ENCODE peak calls at places on chromosomes 5 and 9, in four cellular contexts. H, W, E and F are unnamed samples.

GRCh38 chr5:137078171-137078665 is 420.9 kb downstream of the SPOCK1 start:
- DNase-seq in H (peak; percentile 82), E (peak; percentile 52), W (no peak), F (no peak)

GRCh38 chr9:114290561-114290986 is 32.3 kb upstream of the ORM1 start:
- DNase-seq in E (no peak), W (peak; percentile 74), H (no peak), F (no peak)

GRCh38 chr5:181163487-181164075 is 16.2 kb downstream of the OR2V2 start:
- DNase-seq in E (no peak), W (no peak), H (no peak), F (peak; percentile 58)

GRCh38 chr9:136599074-136599531 is 53.3 kb upstream of the NOTCH1 start:
- DNase-seq in H (peak; percentile 75), W (no peak), E (no peak), F (no peak)

GRCh38 chr9:100411472-100412270 is 15.3 kb upstream of the MSANTD3 start:
- DNase-seq in W (peak; percentile 96), H (peak; percentile 87), E (peak; percentile 97), F (peak; percentile 91)

GRCh38 chr9:72557549-72557948 is 36.1 kb downstream of the TMC1 start:
- DNase-seq in W (no peak), H (peak; percentile 77), E (peak; percentile 96), F (no peak)

GRCh38 chr5:132422720-132423442 is 53.4 kb downstream of the SLC22A5 start:
- DNase-seq in E (peak; percentile 65), H (no peak), W (no peak), F (no peak)

GRCh38 chr9:135214706-135215105 is 127.2 kb downstream of the OLFM1 start:
- DNase-seq in H (no peak), E (no peak), W (peak; percentile 62), F (peak; percentile 43)

GRCh38 chr9:138020120-138020794 is 142.7 kb downstream of the CACNA1B start:
- DNase-seq in H (no peak), E (no peak), W (no peak), F (peak; percentile 19)

GRCh38 chr5:150584561-150585335 is 55.7 kb upstream of the SYNPO start:
- DNase-seq in H (no peak), E (no peak), W (peak; percentile 41), F (no peak)

GRCh38 chr5:178227138-178227659 is 5.4 kb downstream of the PHYKPL start:
- DNase-seq in W (no peak), E (peak; percentile 51), H (no peak), F (no peak)

GRCh38 chr5:36874465-36874864 is 2.1 kb upstream of the NIPBL start:
- DNase-seq in W (no peak), E (peak; percentile 35), H (no peak), F (no peak)

GRCh38 chr5:140214831-140215230 is 39.8 kb downstream of the CYSTM1 start:
- DNase-seq in H (peak; percentile 69), E (peak; percentile 38), W (no peak), F (no peak)

GRCh38 chr5:133286483-133286882 is 234.7 kb downstream of the HSPA4 start:
- DNase-seq in E (no peak), H (no peak), W (no peak), F (no peak)

GRCh38 chr9:21995652-21996275 is 1.2 kb downstream of the CDKN2B-AS1 start:
- DNase-seq in E (peak; percentile 84), W (peak; percentile 86), H (peak; percentile 42), F (peak; percentile 39)

GRCh38 chr5:127976991-127977717 is 106.4 kb upstream of the SLC12A2 start:
- DNase-seq in W (no peak), H (no peak), E (no peak), F (no peak)

GRCh38 chr5:52787600-52788504 is at the start of the genes ITGA1 and PELO:
- DNase-seq in E (peak; percentile 89), H (peak; percentile 65), W (peak; percentile 94), F (peak; percentile 78)

GRCh38 chr5:73633060-73633459 is 7.1 kb downstream of the ARHGEF28 start:
- DNase-seq in W (no peak), E (no peak), H (no peak), F (peak; percentile 15)

GRCh38 chr5:132000677-132001453 is 10.6 kb downstream of the ACSL6 start:
- DNase-seq in E (no peak), W (peak; percentile 17), H (no peak), F (no peak)

DNA sequence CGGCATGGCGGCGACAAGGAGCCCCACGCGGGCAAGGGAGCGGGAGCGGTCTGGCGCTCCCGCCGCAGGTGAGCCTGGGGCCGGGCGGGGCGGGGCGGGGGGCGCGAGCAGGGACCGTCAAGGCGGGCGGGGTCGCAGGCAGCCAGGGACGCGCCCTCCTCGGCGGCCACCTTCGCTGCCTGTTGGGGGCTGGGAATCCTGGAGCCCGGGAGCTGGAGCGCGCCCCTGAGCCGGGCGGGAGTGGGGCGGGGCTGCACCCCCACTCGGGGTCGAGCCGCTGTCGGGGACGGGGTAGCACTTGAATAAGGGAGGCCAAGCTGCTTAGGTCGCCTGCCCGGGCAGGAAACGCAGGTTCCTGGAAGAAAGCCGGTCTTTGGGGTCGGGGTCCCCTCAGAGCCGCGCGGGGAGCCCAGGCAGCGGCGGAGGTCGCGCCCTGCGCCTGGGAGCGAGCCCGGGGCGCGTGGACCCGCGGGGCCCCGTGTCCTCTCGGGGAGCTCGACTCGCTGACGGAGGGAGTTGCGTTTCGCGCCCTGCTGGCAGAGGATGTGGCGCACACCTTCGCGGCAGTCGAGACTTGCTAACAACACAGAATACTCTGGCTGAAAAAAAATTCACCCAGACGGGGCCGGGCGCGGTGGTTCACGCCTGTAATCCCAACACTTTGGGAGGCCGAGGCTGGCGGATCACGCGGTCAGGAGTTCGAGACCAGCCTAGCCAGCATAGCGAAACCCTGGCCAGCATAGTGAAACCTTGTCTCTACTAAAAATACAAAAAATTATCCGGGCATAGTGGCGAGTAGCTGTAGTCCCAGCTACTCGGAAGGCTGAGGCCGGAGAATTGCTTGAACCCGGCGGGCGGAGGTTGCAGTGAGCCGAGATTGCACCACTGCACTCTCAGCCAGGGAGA is 552 bp downstream of the OTULINL start:
- DNase-seq in H (peak; percentile 78), W (peak; percentile 83), E (peak; percentile 58), F (peak; percentile 85)
- H3K4me3 ChIP-seq in H (peak overlapping the region; percentile 75), W (peak overlapping the region; percentile 39), E (peak overlapping the region; percentile 62), F (peak overlapping the region; percentile 67)

DNA sequence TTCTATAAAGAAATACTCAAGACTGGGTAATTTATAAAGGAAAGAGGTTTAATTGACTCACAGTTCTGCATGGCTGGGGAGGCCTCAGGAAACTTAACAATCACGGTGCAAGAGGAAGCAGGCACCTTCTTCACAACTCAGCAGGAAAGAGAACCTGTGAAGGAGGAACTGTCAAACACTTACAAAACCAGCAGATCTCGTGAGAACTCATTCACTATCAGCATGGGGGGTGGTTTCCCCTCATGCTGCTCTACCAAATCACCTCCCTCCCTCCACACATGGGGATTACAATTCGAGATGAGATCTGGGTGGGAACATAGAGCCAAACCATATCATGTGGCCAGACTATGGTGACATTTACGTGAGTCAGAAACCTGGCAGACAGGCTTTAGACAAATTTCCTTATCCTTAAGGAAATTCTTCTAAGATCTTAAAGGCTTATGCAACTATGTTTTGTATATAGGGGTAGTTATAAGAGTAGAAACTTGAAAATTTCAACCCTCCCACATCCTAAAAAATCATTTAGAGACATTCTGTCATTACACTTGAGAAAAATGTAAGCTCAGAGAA is 8.8 kb upstream of the AOPEP start:
- DNase-seq in H (peak; percentile 14), W (no peak), E (peak; percentile 70), F (no peak)
- H3K36me3 ChIP-seq in H (no peaks in the 10 kb centered on the region), W (no peaks in the 10 kb centered on the region), E (no peaks in the 10 kb centered on the region), F (no peaks in the 10 kb centered on the region)

DNA sequence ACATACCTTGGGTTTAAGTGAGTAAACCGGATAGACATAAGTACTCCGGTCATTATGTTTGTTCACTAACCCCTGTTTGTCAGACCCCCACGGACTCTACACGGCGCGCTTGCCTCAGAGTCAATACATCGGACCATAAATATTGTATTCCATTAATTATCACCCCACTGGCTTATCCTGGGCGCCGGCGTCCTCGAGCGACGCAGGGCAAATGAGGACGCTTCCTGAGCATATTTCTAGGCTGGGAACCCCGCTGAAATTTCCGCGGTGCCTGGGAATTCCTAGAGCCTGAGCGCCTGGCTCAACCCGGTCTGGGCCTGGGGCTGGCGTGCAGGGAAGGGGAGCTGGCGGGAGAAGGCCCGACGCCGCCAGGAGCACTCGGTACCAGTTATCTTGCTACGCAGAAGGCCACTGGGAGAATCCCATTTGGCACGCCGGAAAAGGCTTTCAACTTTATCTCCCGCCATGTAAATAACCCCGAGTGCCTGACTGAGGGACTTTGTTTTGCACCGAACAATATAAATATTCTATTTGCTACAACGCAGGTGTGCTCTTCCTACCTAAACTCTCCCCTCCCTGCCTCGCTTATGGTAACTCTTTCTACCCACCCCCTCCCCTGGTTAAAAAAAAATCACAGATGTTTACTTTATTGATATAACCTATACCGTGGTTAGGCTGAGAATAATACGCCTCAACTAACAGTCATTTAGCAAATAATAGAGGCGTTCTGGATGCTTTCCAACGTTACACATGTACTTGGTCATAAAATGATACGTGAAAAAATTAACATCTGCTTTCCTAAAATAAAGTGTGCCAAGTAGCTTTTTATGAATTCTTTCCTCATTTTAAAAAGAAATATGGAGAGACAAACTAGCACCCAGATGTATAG is 19.5 kb downstream of the NR2F1 start:
- DNase-seq in E (no peak), H (no peak), W (no peak), F (peak; percentile 84)
- H3K27me3 ChIP-seq in E (peaks cover 50% of the 10 kb centered on the region), H (no peaks in the 10 kb centered on the region), W (peaks cover 5% of the 10 kb centered on the region), F (peaks cover 100% of the 10 kb centered on the region)

DNA sequence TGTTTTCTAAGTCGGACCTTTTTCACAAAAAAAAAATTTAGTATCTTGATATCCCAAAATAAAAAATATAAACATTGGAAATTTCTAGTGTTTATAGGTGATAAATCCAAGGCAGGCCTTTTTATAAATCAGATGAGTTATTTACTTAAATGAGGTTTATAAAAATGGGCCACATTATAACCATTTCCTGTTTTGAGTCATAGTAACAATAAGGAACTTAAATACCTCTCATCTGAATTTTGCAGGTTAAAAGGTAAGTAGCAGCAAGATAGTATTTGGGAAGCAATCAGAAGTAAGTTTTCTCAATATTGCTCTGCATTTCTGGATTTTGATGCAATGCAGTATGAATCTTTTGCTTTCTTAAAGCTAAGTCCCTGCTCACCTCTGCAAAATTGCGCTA is 3.9 kb downstream of the SPTAN1 start:
- DNase-seq in W (no peak), H (no peak), E (no peak), F (no peak)
- H3K4me3 ChIP-seq in W (no peak overlapping the region), H (no peak overlapping the region), E (peak overlapping the region; percentile 90), F (no peak overlapping the region)

DNA sequence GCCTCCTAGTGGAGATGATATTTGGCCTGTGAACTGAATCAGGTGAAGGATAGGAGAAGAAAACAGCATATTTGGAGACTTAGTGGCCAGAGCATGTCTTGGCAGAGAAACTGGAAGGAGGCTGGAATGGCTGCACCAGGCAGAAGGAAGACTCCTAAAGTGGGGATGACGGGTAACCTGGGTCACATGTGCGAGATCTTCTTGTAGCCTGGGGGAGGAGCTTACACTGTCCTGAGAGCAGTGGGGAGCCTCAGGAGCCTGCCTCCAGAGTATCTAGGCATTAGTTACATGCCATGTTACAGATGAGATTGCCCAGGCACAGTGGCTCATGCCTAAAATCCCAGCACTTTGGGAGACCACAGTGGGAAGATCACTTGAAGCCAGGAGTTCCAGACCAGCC is 49.8 kb downstream of the JADE2 start:
- DNase-seq in W (no peak), H (no peak), E (no peak), F (peak; percentile 69)
- H3K36me3 ChIP-seq in W (peaks cover 18% of the 10 kb centered on the region), H (no peaks in the 10 kb centered on the region), E (peaks cover 3% of the 10 kb centered on the region), F (peaks cover 42% of the 10 kb centered on the region)

DNA sequence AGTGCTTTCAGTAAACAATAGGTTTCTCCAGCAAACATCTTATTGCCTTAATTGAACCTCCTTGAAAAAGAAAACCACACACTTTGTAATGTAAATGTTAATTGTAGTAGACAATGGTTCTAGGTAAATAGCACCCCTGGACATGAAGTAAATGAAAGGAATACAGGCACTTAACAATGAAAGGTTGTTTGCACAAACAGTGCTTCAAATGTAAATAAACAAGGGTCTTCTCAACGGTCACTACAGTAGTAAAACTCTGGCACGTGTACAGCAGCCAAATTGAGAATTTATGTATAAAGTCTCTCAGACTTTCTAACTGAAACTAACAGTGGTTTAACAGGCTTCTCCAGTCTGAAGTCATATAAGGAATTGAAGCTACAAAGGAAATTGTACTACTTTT is 218.4 kb downstream of the MEF2C start:
- DNase-seq in E (no peak), W (no peak), H (no peak), F (peak; percentile 41)
- H3K27me3 ChIP-seq in E (peaks cover 90% of the 10 kb centered on the region), W (peaks cover 12% of the 10 kb centered on the region), H (no peaks in the 10 kb centered on the region), F (peaks cover 81% of the 10 kb centered on the region)

GRCh38 chr5:58407042-58407709 is 52.7 kb downstream of the PLK2 start:
- DNase-seq in H (peak; percentile 27), E (peak; percentile 86), W (no peak), F (no peak)
- H3K4me3 ChIP-seq in H (no peak overlapping the region), E (peak overlapping the region; percentile 7), W (no peak overlapping the region), F (no peak overlapping the region)